ENCODE peak calls at places on chromosomes 16 and 17, in eight cellular contexts. One of them, this sample, is unnamed.

GRCh38 chr16:49411121-49411970 is 37.7 kb downstream of the C16orf78 start:
- DNase-seq in keratinocyte: no peak
- DNase-seq in colonic mucosa: no peak
- DNase-seq in thoracic aorta: no peak
- DNase-seq in BE2C: no peak
- DNase-seq in astrocyte of the spinal cord: no peak
- DNase-seq in esophagus muscularis mucosa: no peak
- DNase-seq in fibroblast of lung: no peak
- DNase-seq in this sample: no peak

GRCh38 chr17:2484876-2485275 is 26.8 kb downstream of the METTL16 start:
- DNase-seq in keratinocyte: peak
- DNase-seq in colonic mucosa: no peak
- DNase-seq in thoracic aorta: no peak
- DNase-seq in BE2C: no peak
- DNase-seq in astrocyte of the spinal cord: no peak
- DNase-seq in esophagus muscularis mucosa: no peak
- DNase-seq in fibroblast of lung: no peak
- DNase-seq in this sample: no peak

GRCh38 chr16:63426275-63426870 is 1390.1 kb upstream of the CDH8 start:
- DNase-seq in keratinocyte: no peak
- DNase-seq in colonic mucosa: no peak
- DNase-seq in thoracic aorta: no peak
- DNase-seq in BE2C: no peak
- DNase-seq in astrocyte of the spinal cord: no peak
- DNase-seq in esophagus muscularis mucosa: no peak
- DNase-seq in fibroblast of lung: no peak
- DNase-seq in this sample: no peak

GRCh38 chr16:57689772-57690558 is 4.6 kb upstream of the DRC7 start:
- DNase-seq in keratinocyte: no peak
- DNase-seq in colonic mucosa: no peak
- DNase-seq in thoracic aorta: no peak
- DNase-seq in BE2C: no peak
- DNase-seq in astrocyte of the spinal cord: no peak
- DNase-seq in esophagus muscularis mucosa: no peak
- DNase-seq in fibroblast of lung: no peak
- DNase-seq in this sample: no peak

GRCh38 chr17:50946891-50947843 is 81.0 kb upstream of the TOB1 start:
- DNase-seq in keratinocyte: no peak
- DNase-seq in colonic mucosa: no peak
- DNase-seq in thoracic aorta: no peak
- DNase-seq in BE2C: no peak
- DNase-seq in astrocyte of the spinal cord: no peak
- DNase-seq in esophagus muscularis mucosa: no peak
- DNase-seq in fibroblast of lung: no peak
- DNase-seq in this sample: no peak

GRCh38 chr17:17859909-17860760 is 23.3 kb upstream of the SREBF1 start:
- DNase-seq in keratinocyte: no peak
- DNase-seq in colonic mucosa: peak
- DNase-seq in thoracic aorta: no peak
- DNase-seq in BE2C: peak
- DNase-seq in astrocyte of the spinal cord: peak
- DNase-seq in esophagus muscularis mucosa: no peak
- DNase-seq in fibroblast of lung: peak
- DNase-seq in this sample: peak

GRCh38 chr16:83856846-83857245 is 42.1 kb upstream of the MLYCD start:
- DNase-seq in keratinocyte: no peak
- DNase-seq in colonic mucosa: no peak
- DNase-seq in thoracic aorta: no peak
- DNase-seq in BE2C: no peak
- DNase-seq in astrocyte of the spinal cord: no peak
- DNase-seq in esophagus muscularis mucosa: peak
- DNase-seq in fibroblast of lung: no peak
- DNase-seq in this sample: no peak

GRCh38 chr17:2405247-2405926 is 4.5 kb upstream of the MNT start:
- DNase-seq in keratinocyte: no peak
- DNase-seq in colonic mucosa: peak
- DNase-seq in thoracic aorta: no peak
- DNase-seq in BE2C: no peak
- DNase-seq in astrocyte of the spinal cord: peak
- DNase-seq in esophagus muscularis mucosa: no peak
- DNase-seq in fibroblast of lung: peak
- DNase-seq in this sample: no peak

GRCh38 chr17:80455328-80455710 is 21.1 kb downstream of the NPTX1 start:
- DNase-seq in keratinocyte: no peak
- DNase-seq in colonic mucosa: no peak
- DNase-seq in thoracic aorta: no peak
- DNase-seq in BE2C: peak
- DNase-seq in astrocyte of the spinal cord: no peak
- DNase-seq in esophagus muscularis mucosa: no peak
- DNase-seq in fibroblast of lung: no peak
- DNase-seq in this sample: no peak

GRCh38 chr16:60686824-60687223 is 1349.4 kb downstream of the CDH8 start:
- DNase-seq in keratinocyte: no peak
- DNase-seq in colonic mucosa: no peak
- DNase-seq in thoracic aorta: no peak
- DNase-seq in BE2C: no peak
- DNase-seq in astrocyte of the spinal cord: no peak
- DNase-seq in esophagus muscularis mucosa: no peak
- DNase-seq in fibroblast of lung: no peak
- DNase-seq in this sample: no peak

GRCh38 chr16:86542756-86543750 is 12.0 kb downstream of the MTHFSD start:
- DNase-seq in keratinocyte: no peak
- DNase-seq in colonic mucosa: no peak
- DNase-seq in thoracic aorta: no peak
- DNase-seq in BE2C: no peak
- DNase-seq in astrocyte of the spinal cord: no peak
- DNase-seq in esophagus muscularis mucosa: no peak
- DNase-seq in fibroblast of lung: no peak
- DNase-seq in this sample: no peak

GRCh38 chr17:39563476-39563875 is 44.2 kb downstream of the NEUROD2 start:
- DNase-seq in keratinocyte: no peak
- DNase-seq in colonic mucosa: no peak
- DNase-seq in thoracic aorta: no peak
- DNase-seq in BE2C: peak
- DNase-seq in astrocyte of the spinal cord: peak
- DNase-seq in esophagus muscularis mucosa: no peak
- DNase-seq in fibroblast of lung: peak
- DNase-seq in this sample: no peak

GRCh38 chr17:34584805-34585416 is 5.5 kb downstream of the TMEM132E start:
- DNase-seq in keratinocyte: no peak
- DNase-seq in colonic mucosa: no peak
- DNase-seq in thoracic aorta: no peak
- DNase-seq in BE2C: peak
- DNase-seq in astrocyte of the spinal cord: peak
- DNase-seq in esophagus muscularis mucosa: no peak
- DNase-seq in fibroblast of lung: peak
- DNase-seq in this sample: no peak

GRCh38 chr16:2082171-2082982 is 34.6 kb downstream of the TSC2 start:
- DNase-seq in keratinocyte: no peak
- DNase-seq in colonic mucosa: peak
- DNase-seq in thoracic aorta: no peak
- DNase-seq in BE2C: no peak
- DNase-seq in astrocyte of the spinal cord: no peak
- DNase-seq in esophagus muscularis mucosa: no peak
- DNase-seq in fibroblast of lung: peak
- DNase-seq in this sample: no peak

GRCh38 chr17:61746248-61746985 is 116.9 kb downstream of the BRIP1 start:
- DNase-seq in keratinocyte: no peak
- DNase-seq in colonic mucosa: no peak
- DNase-seq in thoracic aorta: no peak
- DNase-seq in BE2C: no peak
- DNase-seq in astrocyte of the spinal cord: no peak
- DNase-seq in esophagus muscularis mucosa: no peak
- DNase-seq in fibroblast of lung: no peak
- DNase-seq in this sample: no peak

GRCh38 chr17:45090711-45091110 is 29.6 kb downstream of the NMT1 start:
- DNase-seq in keratinocyte: no peak
- DNase-seq in colonic mucosa: no peak
- DNase-seq in thoracic aorta: no peak
- DNase-seq in BE2C: no peak
- DNase-seq in astrocyte of the spinal cord: no peak
- DNase-seq in esophagus muscularis mucosa: no peak
- DNase-seq in fibroblast of lung: no peak
- DNase-seq in this sample: no peak

GRCh38 chr17:81907219-81908145 is 3.7 kb downstream of the PCYT2 start:
- DNase-seq in keratinocyte: no peak
- DNase-seq in colonic mucosa: no peak
- DNase-seq in thoracic aorta: no peak
- DNase-seq in BE2C: no peak
- DNase-seq in astrocyte of the spinal cord: no peak
- DNase-seq in esophagus muscularis mucosa: no peak
- DNase-seq in fibroblast of lung: no peak
- DNase-seq in this sample: no peak
- TF ChIP-seq CTCF in keratinocyte: no peak
- TF ChIP-seq CTCF in colonic mucosa: no peak
- TF ChIP-seq CTCF in thoracic aorta: no peak
- TF ChIP-seq CTCF in BE2C: peak
- TF ChIP-seq CTCF in astrocyte of the spinal cord: peak
- TF ChIP-seq CTCF in esophagus muscularis mucosa: no peak
- TF ChIP-seq CTCF in fibroblast of lung: no peak
- TF ChIP-seq CTCF in this sample: no peak

GRCh38 chr17:7737601-7738000 is 20.1 kb downstream of the DNAH2 start:
- DNase-seq in keratinocyte: no peak
- DNase-seq in colonic mucosa: no peak
- DNase-seq in thoracic aorta: no peak
- DNase-seq in BE2C: no peak
- DNase-seq in astrocyte of the spinal cord: no peak
- DNase-seq in esophagus muscularis mucosa: no peak
- DNase-seq in fibroblast of lung: no peak
- DNase-seq in this sample: no peak

GRCh38 chr17:7739746-7740145 is 22.2 kb downstream of the DNAH2 start:
- DNase-seq in keratinocyte: no peak
- DNase-seq in colonic mucosa: no peak
- DNase-seq in thoracic aorta: no peak
- DNase-seq in BE2C: no peak
- DNase-seq in astrocyte of the spinal cord: no peak
- DNase-seq in esophagus muscularis mucosa: no peak
- DNase-seq in fibroblast of lung: no peak
- DNase-seq in this sample: no peak

GRCh38 chr17:7744416-7744815 is 26.9 kb downstream of the DNAH2 start:
- DNase-seq in keratinocyte: no peak
- DNase-seq in colonic mucosa: no peak
- DNase-seq in thoracic aorta: no peak
- DNase-seq in BE2C: no peak
- DNase-seq in astrocyte of the spinal cord: no peak
- DNase-seq in esophagus muscularis mucosa: no peak
- DNase-seq in fibroblast of lung: no peak
- DNase-seq in this sample: no peak

GRCh38 chr17:7742729-7743128 is 25.2 kb downstream of the DNAH2 start:
- DNase-seq in keratinocyte: no peak
- DNase-seq in colonic mucosa: no peak
- DNase-seq in thoracic aorta: no peak
- DNase-seq in BE2C: no peak
- DNase-seq in astrocyte of the spinal cord: no peak
- DNase-seq in esophagus muscularis mucosa: no peak
- DNase-seq in fibroblast of lung: no peak
- DNase-seq in this sample: no peak

DNA sequence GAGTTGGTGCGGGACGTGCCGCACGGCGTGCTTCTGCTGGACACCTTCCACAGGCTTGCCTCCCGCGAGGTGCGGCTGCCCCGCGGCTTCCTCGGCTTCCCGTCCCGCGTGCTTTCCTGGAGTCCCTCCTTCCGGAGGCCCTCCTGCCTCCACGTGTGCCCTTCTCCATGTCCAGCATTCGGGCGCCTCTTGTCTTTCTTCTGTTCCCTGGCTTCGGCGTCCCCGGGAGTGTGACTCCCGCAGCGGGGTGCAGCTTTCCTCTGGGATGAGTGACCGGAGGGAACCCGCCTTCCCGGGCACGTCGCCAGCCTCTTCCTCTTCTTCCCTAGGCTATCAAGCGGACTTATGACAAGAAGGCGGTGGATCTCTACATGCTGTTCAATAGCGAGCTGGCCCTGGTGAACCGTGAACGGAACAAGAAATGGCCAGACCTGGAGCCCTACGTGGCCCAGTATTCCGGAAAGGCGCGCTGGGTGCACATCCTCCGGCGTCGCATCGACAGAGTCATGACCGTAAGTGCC is 23.0 kb downstream of the DNAH2 start:
- DNase-seq in keratinocyte: no peak
- DNase-seq in colonic mucosa: no peak
- DNase-seq in thoracic aorta: no peak
- DNase-seq in BE2C: peak
- DNase-seq in astrocyte of the spinal cord: no peak
- DNase-seq in esophagus muscularis mucosa: no peak
- DNase-seq in fibroblast of lung: no peak
- DNase-seq in this sample: no peak
- H3K4me3 ChIP-seq in keratinocyte: no peak
- H3K4me3 ChIP-seq in colonic mucosa: no peak
- H3K4me3 ChIP-seq in thoracic aorta: no peak
- H3K4me3 ChIP-seq in BE2C: peak
- H3K4me3 ChIP-seq in astrocyte of the spinal cord: no peak
- H3K4me3 ChIP-seq in esophagus muscularis mucosa: peak
- H3K4me3 ChIP-seq in fibroblast of lung: no peak
- H3K4me3 ChIP-seq in this sample: no peak

DNA sequence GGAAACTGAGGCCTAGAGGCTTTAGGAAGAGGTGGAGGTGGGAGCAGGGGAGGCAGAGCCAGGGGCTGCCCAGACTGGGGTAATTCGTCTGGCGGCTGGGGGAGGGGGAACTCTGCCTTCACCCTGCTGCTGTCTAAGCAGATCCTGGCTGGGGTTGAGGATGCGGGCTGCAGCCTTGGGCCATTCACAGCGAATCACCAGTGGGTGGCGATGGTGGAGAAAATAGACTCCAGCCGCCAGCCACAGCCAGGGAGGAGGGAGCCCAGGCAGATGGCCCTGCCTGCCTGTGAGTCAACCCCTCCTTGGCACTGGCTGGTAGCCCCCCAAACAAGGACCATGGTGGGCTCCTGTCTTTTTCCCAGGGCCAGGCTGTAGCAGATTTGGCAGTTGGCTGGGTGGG is 41.7 kb upstream of the CDH5 start:
- DNase-seq in keratinocyte: no peak
- DNase-seq in colonic mucosa: no peak
- DNase-seq in thoracic aorta: no peak
- DNase-seq in BE2C: peak
- DNase-seq in astrocyte of the spinal cord: no peak
- DNase-seq in esophagus muscularis mucosa: no peak
- DNase-seq in fibroblast of lung: no peak
- DNase-seq in this sample: no peak
- TF ChIP-seq CTCF in keratinocyte: peak
- TF ChIP-seq CTCF in colonic mucosa: no peak
- TF ChIP-seq CTCF in thoracic aorta: no peak
- TF ChIP-seq CTCF in BE2C: peak
- TF ChIP-seq CTCF in astrocyte of the spinal cord: peak
- TF ChIP-seq CTCF in esophagus muscularis mucosa: no peak
- TF ChIP-seq CTCF in fibroblast of lung: peak
- TF ChIP-seq CTCF in this sample: peak

DNA sequence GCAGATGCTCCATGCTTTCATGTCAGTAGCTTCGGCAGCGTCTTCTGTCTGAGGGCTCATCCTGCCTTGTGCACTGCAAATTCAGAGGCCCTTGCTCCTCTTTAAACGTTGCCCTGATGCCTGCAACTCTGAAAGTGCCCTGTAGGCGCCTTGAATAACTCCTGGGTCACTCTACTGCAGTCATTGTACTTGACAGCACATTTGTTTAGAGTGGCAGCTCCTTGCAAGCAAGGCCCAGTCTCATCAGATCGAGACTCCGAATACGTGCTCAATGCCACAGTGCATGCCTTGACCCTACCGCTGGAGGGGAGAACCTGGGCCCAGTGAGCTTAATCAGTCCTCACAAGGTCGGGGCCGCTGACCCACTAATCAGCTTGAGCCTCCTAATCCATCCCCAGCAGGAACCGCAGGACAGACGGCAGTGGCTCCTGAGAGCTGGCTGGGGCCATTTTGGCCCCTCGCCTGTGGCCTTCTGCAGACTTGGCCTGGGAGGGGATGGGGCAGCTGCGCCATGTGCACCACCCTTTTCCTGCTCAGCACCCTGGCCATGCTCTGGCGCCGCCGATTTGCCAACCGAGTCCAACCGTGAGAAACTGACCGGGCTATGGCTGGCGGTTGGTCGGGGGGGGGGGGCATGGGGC is at the start of gene PRCD:
- DNase-seq in keratinocyte: no peak
- DNase-seq in colonic mucosa: no peak
- DNase-seq in thoracic aorta: no peak
- DNase-seq in BE2C: no peak
- DNase-seq in astrocyte of the spinal cord: no peak
- DNase-seq in esophagus muscularis mucosa: no peak
- DNase-seq in fibroblast of lung: no peak
- DNase-seq in this sample: no peak
- H3K4me3 ChIP-seq in keratinocyte: peak
- H3K4me3 ChIP-seq in colonic mucosa: peak
- H3K4me3 ChIP-seq in thoracic aorta: peak
- H3K4me3 ChIP-seq in BE2C: peak
- H3K4me3 ChIP-seq in astrocyte of the spinal cord: peak
- H3K4me3 ChIP-seq in esophagus muscularis mucosa: peak
- H3K4me3 ChIP-seq in fibroblast of lung: peak
- H3K4me3 ChIP-seq in this sample: peak

This sample was measured in astrocyte of the cerebellum.